ENCODE peak calls at places on chromosomes 1 and 21, in four cellular contexts. I, U, E and B are unnamed samples.

GRCh38 chr1:46466477-46467182 is 23.0 kb upstream of the DMBX1 start:
- DNase-seq in I (no peak), U (peak; percentile 70), E (peak; percentile 82), B (peak; percentile 77)

GRCh38 chr1:88998716-88999115 is 6.3 kb upstream of the KYAT3 start:
- DNase-seq in I (peak; percentile 69), U (no peak), E (no peak), B (peak; percentile 79)

GRCh38 chr1:26287033-26287711 is 7.3 kb downstream of the SH3BGRL3 start:
- DNase-seq in I (peak; percentile 21), U (peak; percentile 24), E (no peak), B (no peak)

GRCh38 chr1:53295746-53296722 is 31.8 kb downstream of the LRP8 start:
- DNase-seq in I (no peak), U (no peak), E (no peak), B (no peak)

GRCh38 chr21:34910396-34910795 is 138.7 kb downstream of the RUNX1 start:
- DNase-seq in I (no peak), U (no peak), E (no peak), B (no peak)

GRCh38 chr1:156682166-156682890 is 5.1 kb upstream of the NES start:
- DNase-seq in I (no peak), U (peak; percentile 77), E (peak; percentile 61), B (peak; percentile 82)

GRCh38 chr1:21955058-21955457 is 17.9 kb upstream of the HSPG2 start:
- DNase-seq in I (no peak), U (no peak), E (no peak), B (no peak)

GRCh38 chr21:33392586-33392985 is 10.6 kb upstream of the IFNGR2 start:
- DNase-seq in I (no peak), U (no peak), E (no peak), B (no peak)

GRCh38 chr1:178869114-178869697 is 1.7 kb downstream of the ANGPTL1 start:
- DNase-seq in I (peak; percentile 63), U (no peak), E (no peak), B (peak; percentile 38)

DNA sequence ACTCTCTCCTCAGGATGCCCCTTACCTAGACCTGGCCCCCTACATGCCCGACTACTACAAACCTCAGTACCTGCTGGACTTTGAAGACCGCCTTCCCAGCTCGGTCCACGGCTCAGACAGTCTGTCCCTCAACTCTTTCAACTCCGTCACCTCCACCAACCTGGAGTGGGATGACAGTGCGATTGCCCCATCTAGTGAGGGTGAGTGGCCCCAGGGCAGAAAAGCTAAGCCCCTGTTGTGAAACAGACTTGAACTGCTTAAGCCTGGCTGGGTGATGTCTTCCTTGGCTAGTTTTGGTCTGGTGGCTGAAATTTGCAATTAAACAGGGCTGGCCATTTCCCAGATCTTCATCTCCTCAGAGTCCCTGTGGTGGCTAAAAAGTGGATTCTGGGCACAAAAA is 16.3 kb upstream of the SLC25A34 start:
- DNase-seq in I (no peak), U (no peak), E (no peak), B (peak; percentile 31)
- H4K5ac ChIP-seq in I (no peak overlapping the region), U (no peak overlapping the region), E (no peak overlapping the region), B (no peak overlapping the region)

GRCh38 chr1:210213335-210213734 is 19.3 kb upstream of the SERTAD4 start:
- DNase-seq in I (no peak), U (no peak), E (no peak), B (no peak)

GRCh38 chr1:210217482-210217881 is 15.1 kb upstream of the SERTAD4 start:
- DNase-seq in I (no peak), U (no peak), E (no peak), B (no peak)

GRCh38 chr1:210218047-210218446 is 14.5 kb upstream of the SERTAD4 start:
- DNase-seq in I (peak; percentile 57), U (no peak), E (no peak), B (no peak)

GRCh38 chr1:210214573-210215409 is 17.8 kb upstream of the SERTAD4 start:
- DNase-seq in I (no peak), U (no peak), E (no peak), B (no peak)
- H3K56ac ChIP-seq in I (no peak overlapping the region), U (no peak overlapping the region), E (no peak overlapping the region), B (no peak overlapping the region)

GRCh38 chr1:201591348-201591747 is 52.4 kb downstream of the NAV1 start:
- DNase-seq in I (no peak), U (peak; percentile 37), E (no peak), B (no peak)
- H3K4ac ChIP-seq in I (no peak overlapping the region), U (no peak overlapping the region), E (no peak overlapping the region), B (no peak overlapping the region)

GRCh38 chr1:119594386-119594785 is 53.7 kb downstream of the ZNF697 start:
- DNase-seq in I (no peak), U (no peak), E (no peak), B (no peak)

GRCh38 chr1:119595606-119596005 is 52.5 kb downstream of the ZNF697 start:
- DNase-seq in I (no peak), U (no peak), E (no peak), B (no peak)

GRCh38 chr1:119590377-119590776 is 57.7 kb downstream of the ZNF697 start:
- DNase-seq in I (no peak), U (no peak), E (no peak), B (no peak)

GRCh38 chr1:119593836-119594235 is 54.2 kb downstream of the ZNF697 start:
- DNase-seq in I (no peak), U (no peak), E (no peak), B (no peak)
- H4K5ac ChIP-seq in I (no peak overlapping the region), U (no peak overlapping the region), E (no peak overlapping the region), B (no peak overlapping the region)

GRCh38 chr1:51744506-51745303 is 127.8 kb downstream of the OSBPL9 start:
- DNase-seq in I (no peak), U (no peak), E (no peak), B (peak; percentile 50)
- H3K56ac ChIP-seq in I (no peak overlapping the region), U (no peak overlapping the region), E (no peak overlapping the region), B (no peak overlapping the region)

GRCh38 chr1:185063719-185064118 is 18.4 kb downstream of the RNF2 start:
- DNase-seq in I (no peak), U (no peak), E (no peak), B (no peak)
- H3K4ac ChIP-seq in I (no peak overlapping the region), U (no peak overlapping the region), E (no peak overlapping the region), B (no peak overlapping the region)

DNA sequence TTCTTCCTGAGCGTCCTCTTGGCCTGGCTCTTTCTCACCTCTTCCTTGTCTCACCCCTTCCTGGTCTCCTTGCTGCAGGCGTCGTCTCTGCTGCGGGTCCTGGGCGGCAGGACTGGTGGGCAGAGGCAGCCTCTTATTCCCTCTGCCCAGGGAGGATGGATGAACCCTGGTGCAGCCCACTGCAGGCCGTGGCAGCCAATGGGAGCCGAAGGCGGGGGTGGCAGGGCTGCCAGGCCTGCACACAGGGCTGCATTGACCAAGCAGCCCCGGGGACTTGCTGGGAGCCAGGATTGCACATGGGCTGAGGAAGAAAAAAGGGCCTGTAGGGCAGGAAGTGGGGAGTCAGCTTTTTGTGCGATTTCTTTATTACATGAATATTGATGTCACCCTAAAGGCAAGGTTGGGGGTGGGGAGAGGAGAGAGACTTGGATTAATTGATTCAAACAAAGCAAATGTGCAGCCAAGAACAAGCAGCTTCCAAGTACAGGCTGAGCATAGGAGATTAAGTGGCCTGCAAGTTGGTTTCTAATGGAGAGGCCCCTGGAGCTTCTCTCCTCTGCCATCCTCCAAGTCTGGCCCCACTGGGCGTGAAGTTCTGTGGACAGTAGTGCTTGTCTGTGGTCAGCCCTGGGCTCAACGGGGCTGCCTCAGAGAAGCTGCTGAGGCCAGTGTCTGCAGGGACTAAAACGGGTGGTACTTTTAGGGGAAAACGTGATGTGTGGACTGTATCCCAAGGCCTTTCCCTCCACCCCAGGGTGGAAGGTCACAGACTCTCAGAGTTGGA is at the start of gene S100B:
- DNase-seq in I (no peak), U (peak; percentile 59), E (peak; percentile 63), B (peak; percentile 13)
- H4K5ac ChIP-seq in I (no peak within 1 kb of the TSS), U (no peak within 1 kb of the TSS), E (no peak within 1 kb of the TSS), B (no peak within 1 kb of the TSS)

GRCh38 chr1:115323366-115324004 is 14.6 kb downstream of the NGF start:
- DNase-seq in I (peak; percentile 76), U (no peak), E (no peak), B (no peak)
- H3K56ac ChIP-seq in I (no peak overlapping the region), U (no peak overlapping the region), E (no peak overlapping the region), B (no peak overlapping the region)